ENCODE peak calls at places on chromosomes 12 and 14, in ten cellular contexts. One of them, this sample, is unnamed.

GRCh38 chr14:78088941-78089340 is 81.2 kb upstream of the NRXN3 start:
- DNase-seq in uterus: no peak
- DNase-seq in transverse colon: no peak
- DNase-seq in spleen: no peak
- DNase-seq in heart left ventricle: no peak
- DNase-seq in stomach: no peak
- DNase-seq in sigmoid colon: no peak
- DNase-seq in suprapubic skin: no peak
- DNase-seq in H1: no peak
- DNase-seq in body of pancreas: no peak
- DNase-seq in this sample: no peak

GRCh38 chr12:91017511-91018263 is 12.9 kb upstream of the EPYC start:
- DNase-seq in sigmoid colon: no peak
- DNase-seq in H1: no peak
- DNase-seq in uterus: no peak
- DNase-seq in stomach: no peak
- DNase-seq in transverse colon: no peak
- DNase-seq in spleen: no peak
- DNase-seq in suprapubic skin: no peak
- DNase-seq in heart left ventricle: no peak
- DNase-seq in body of pancreas: no peak
- DNase-seq in this sample: no peak

GRCh38 chr12:52221912-52222457 is 11.1 kb upstream of the KRT7 start:
- DNase-seq in suprapubic skin: peak; percentile 78
- DNase-seq in sigmoid colon: peak; percentile 66
- DNase-seq in uterus: no peak
- DNase-seq in heart left ventricle: no peak
- DNase-seq in spleen: peak; percentile 72
- DNase-seq in stomach: peak; percentile 55
- DNase-seq in body of pancreas: peak; percentile 86
- DNase-seq in H1: peak; percentile 44
- DNase-seq in transverse colon: peak; percentile 69
- DNase-seq in this sample: peak; percentile 68

GRCh38 chr12:104535383-104535782 is 78.6 kb downstream of the CHST11 start:
- DNase-seq in transverse colon: no peak
- DNase-seq in suprapubic skin: no peak
- DNase-seq in stomach: no peak
- DNase-seq in heart left ventricle: no peak
- DNase-seq in body of pancreas: no peak
- DNase-seq in H1: no peak
- DNase-seq in sigmoid colon: no peak
- DNase-seq in uterus: no peak
- DNase-seq in spleen: no peak
- DNase-seq in this sample: no peak

GRCh38 chr12:64085996-64086395 is 136.1 kb downstream of the KICS2 start:
- DNase-seq in body of pancreas: no peak
- DNase-seq in spleen: no peak
- DNase-seq in heart left ventricle: no peak
- DNase-seq in stomach: no peak
- DNase-seq in suprapubic skin: no peak
- DNase-seq in sigmoid colon: no peak
- DNase-seq in H1: no peak
- DNase-seq in transverse colon: no peak
- DNase-seq in uterus: no peak
- DNase-seq in this sample: no peak

GRCh38 chr14:55126089-55126488 is 3.0 kb upstream of the LGALS3 start:
- DNase-seq in stomach: no peak
- DNase-seq in H1: no peak
- DNase-seq in body of pancreas: no peak
- DNase-seq in uterus: no peak
- DNase-seq in transverse colon: no peak
- DNase-seq in suprapubic skin: no peak
- DNase-seq in sigmoid colon: no peak
- DNase-seq in heart left ventricle: no peak
- DNase-seq in spleen: no peak
- DNase-seq in this sample: no peak

GRCh38 chr12:101877816-101878811 is 734 bp downstream of the DRAM1 start:
- DNase-seq in uterus: peak; percentile 53
- DNase-seq in heart left ventricle: peak; percentile 29
- DNase-seq in spleen: no peak
- DNase-seq in stomach: peak; percentile 32
- DNase-seq in H1: no peak
- DNase-seq in transverse colon: peak; percentile 30
- DNase-seq in body of pancreas: no peak
- DNase-seq in sigmoid colon: peak; percentile 75
- DNase-seq in suprapubic skin: peak; percentile 67
- DNase-seq in this sample: no peak

GRCh38 chr14:39169541-39169900 is 612 bp downstream of the TRAPPC6B start:
- DNase-seq in H1: no peak
- DNase-seq in sigmoid colon: no peak
- DNase-seq in stomach: no peak
- DNase-seq in spleen: no peak
- DNase-seq in heart left ventricle: no peak
- DNase-seq in suprapubic skin: no peak
- DNase-seq in body of pancreas: no peak
- DNase-seq in transverse colon: no peak
- DNase-seq in uterus: no peak
- DNase-seq in this sample: no peak

GRCh38 chr12:53055471-53056266 is 5.8 kb downstream of the TNS2 start:
- DNase-seq in spleen: peak; percentile 78
- DNase-seq in stomach: no peak
- DNase-seq in sigmoid colon: peak; percentile 70
- DNase-seq in suprapubic skin: peak; percentile 70
- DNase-seq in body of pancreas: peak; percentile 20
- DNase-seq in transverse colon: peak; percentile 7
- DNase-seq in H1: no peak
- DNase-seq in heart left ventricle: no peak
- DNase-seq in uterus: no peak
- DNase-seq in this sample: no peak

GRCh38 chr12:40921563-40922163 is 229.4 kb downstream of the CNTN1 start:
- DNase-seq in body of pancreas: no peak
- DNase-seq in uterus: no peak
- DNase-seq in spleen: no peak
- DNase-seq in suprapubic skin: no peak
- DNase-seq in transverse colon: no peak
- DNase-seq in H1: no peak
- DNase-seq in heart left ventricle: no peak
- DNase-seq in sigmoid colon: no peak
- DNase-seq in stomach: no peak
- DNase-seq in this sample: no peak

GRCh38 chr12:100716949-100717732 is 77.4 kb upstream of the ANO4 start:
- DNase-seq in transverse colon: no peak
- DNase-seq in uterus: no peak
- DNase-seq in spleen: peak; percentile 66
- DNase-seq in stomach: no peak
- DNase-seq in H1: no peak
- DNase-seq in suprapubic skin: no peak
- DNase-seq in sigmoid colon: no peak
- DNase-seq in body of pancreas: no peak
- DNase-seq in heart left ventricle: no peak
- DNase-seq in this sample: no peak

GRCh38 chr12:75564398-75564797 is 53.0 kb upstream of the KRR1 start:
- DNase-seq in transverse colon: no peak
- DNase-seq in H1: no peak
- DNase-seq in suprapubic skin: no peak
- DNase-seq in uterus: no peak
- DNase-seq in heart left ventricle: no peak
- DNase-seq in stomach: no peak
- DNase-seq in body of pancreas: no peak
- DNase-seq in sigmoid colon: no peak
- DNase-seq in spleen: no peak
- DNase-seq in this sample: no peak

GRCh38 chr14:68822132-68822651 is 29.3 kb upstream of the ZFP36L1 start:
- DNase-seq in spleen: no peak
- DNase-seq in sigmoid colon: no peak
- DNase-seq in heart left ventricle: no peak
- DNase-seq in H1: no peak
- DNase-seq in transverse colon: no peak
- DNase-seq in suprapubic skin: no peak
- DNase-seq in body of pancreas: no peak
- DNase-seq in uterus: no peak
- DNase-seq in stomach: no peak
- DNase-seq in this sample: no peak

GRCh38 chr14:53534841-53535240 is 381.7 kb upstream of the DDHD1 start:
- DNase-seq in transverse colon: no peak
- DNase-seq in spleen: no peak
- DNase-seq in sigmoid colon: no peak
- DNase-seq in stomach: no peak
- DNase-seq in uterus: no peak
- DNase-seq in heart left ventricle: no peak
- DNase-seq in suprapubic skin: no peak
- DNase-seq in H1: no peak
- DNase-seq in body of pancreas: no peak
- DNase-seq in this sample: no peak

DNA sequence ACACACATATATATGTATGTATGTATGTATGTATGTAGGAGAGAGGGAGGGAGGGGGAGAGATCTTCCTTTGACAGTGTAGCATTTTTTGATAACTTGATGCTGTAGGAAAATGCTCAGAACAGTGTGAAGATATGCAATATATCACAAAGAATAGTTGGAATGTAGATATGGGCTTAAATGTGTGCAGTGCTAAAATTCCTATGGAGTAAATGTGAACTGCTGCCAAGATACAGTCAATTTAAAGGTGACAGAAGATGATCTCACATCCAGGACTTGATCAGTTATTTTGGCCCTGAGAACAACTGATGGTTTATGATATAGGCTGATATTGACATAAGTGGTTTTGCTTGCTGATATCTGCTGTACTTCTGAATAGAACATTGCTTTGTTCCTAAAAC is 84.2 kb downstream of the DAAM1 start:
- DNase-seq in spleen: no peak
- DNase-seq in body of pancreas: no peak
- DNase-seq in H1: no peak
- DNase-seq in stomach: no peak
- DNase-seq in sigmoid colon: no peak
- DNase-seq in uterus: no peak
- DNase-seq in heart left ventricle: no peak
- DNase-seq in suprapubic skin: no peak
- DNase-seq in transverse colon: no peak
- DNase-seq in this sample: no peak
- H3K4me1 ChIP-seq in spleen: peaks cover 12% of the 10 kb centered on the region
- H3K4me1 ChIP-seq in body of pancreas: peaks cover 24% of the 10 kb centered on the region
- H3K4me1 ChIP-seq in H1: no peaks in the 10 kb centered on the region
- H3K4me1 ChIP-seq in stomach: no peaks in the 10 kb centered on the region
- H3K4me1 ChIP-seq in sigmoid colon: peaks cover 35% of the 10 kb centered on the region
- H3K4me1 ChIP-seq in uterus: no peaks in the 10 kb centered on the region
- H3K4me1 ChIP-seq in heart left ventricle: peaks cover 65% of the 10 kb centered on the region
- H3K4me1 ChIP-seq in suprapubic skin: peaks cover 42% of the 10 kb centered on the region
- H3K4me1 ChIP-seq in transverse colon: peaks cover 4% of the 10 kb centered on the region
- H3K4me1 ChIP-seq in this sample: no peaks in the 10 kb centered on the region

GRCh38 chr12:55705802-55706402 is 1.8 kb downstream of the ITGA7 start:
- DNase-seq in stomach: no peak
- DNase-seq in spleen: peak; percentile 71
- DNase-seq in heart left ventricle: no peak
- DNase-seq in sigmoid colon: no peak
- DNase-seq in suprapubic skin: no peak
- DNase-seq in transverse colon: no peak
- DNase-seq in uterus: no peak
- DNase-seq in H1: no peak
- DNase-seq in body of pancreas: no peak
- DNase-seq in this sample: no peak

GRCh38 chr12:55706840-55707671 is 648 bp downstream of the ITGA7 start:
- DNase-seq in suprapubic skin: no peak
- DNase-seq in transverse colon: no peak
- DNase-seq in H1: no peak
- DNase-seq in uterus: no peak
- DNase-seq in stomach: no peak
- DNase-seq in spleen: peak; percentile 14
- DNase-seq in body of pancreas: no peak
- DNase-seq in sigmoid colon: no peak
- DNase-seq in heart left ventricle: no peak
- DNase-seq in this sample: no peak

GRCh38 chr12:55704824-55705780 is 2.6 kb downstream of the ITGA7 start:
- DNase-seq in transverse colon: no peak
- DNase-seq in suprapubic skin: no peak
- DNase-seq in sigmoid colon: no peak
- DNase-seq in heart left ventricle: no peak
- DNase-seq in spleen: peak; percentile 37
- DNase-seq in stomach: no peak
- DNase-seq in H1: no peak
- DNase-seq in uterus: no peak
- DNase-seq in body of pancreas: no peak
- DNase-seq in this sample: no peak

GRCh38 chr12:55708695-55709233 is 1.1 kb upstream of the ITGA7 start:
- DNase-seq in heart left ventricle: peak; percentile 79
- DNase-seq in sigmoid colon: no peak
- DNase-seq in stomach: no peak
- DNase-seq in suprapubic skin: no peak
- DNase-seq in body of pancreas: no peak
- DNase-seq in H1: no peak
- DNase-seq in transverse colon: no peak
- DNase-seq in uterus: no peak
- DNase-seq in spleen: peak; percentile 45
- DNase-seq in this sample: no peak

GRCh38 chr12:55707841-55708694 is at the start of gene ITGA7:
- DNase-seq in heart left ventricle: peak; percentile 87
- DNase-seq in H1: peak; percentile 83
- DNase-seq in transverse colon: peak; percentile 75
- DNase-seq in suprapubic skin: peak; percentile 79
- DNase-seq in spleen: peak; percentile 92
- DNase-seq in stomach: peak; percentile 74
- DNase-seq in body of pancreas: peak; percentile 53
- DNase-seq in uterus: peak; percentile 80
- DNase-seq in sigmoid colon: peak; percentile 92
- DNase-seq in this sample: peak; percentile 59
- TF ChIP-seq POLR2A in heart left ventricle: peak; percentile 24
- TF ChIP-seq POLR2A in H1: no peak
- TF ChIP-seq POLR2A in transverse colon: no peak
- TF ChIP-seq POLR2A in suprapubic skin: no peak
- TF ChIP-seq POLR2A in spleen: no peak
- TF ChIP-seq POLR2A in stomach: no peak
- TF ChIP-seq POLR2A in body of pancreas: no peak
- TF ChIP-seq POLR2A in uterus: peak; percentile 17
- TF ChIP-seq POLR2A in sigmoid colon: no peak
- TF ChIP-seq POLR2A in this sample: no peak

DNA sequence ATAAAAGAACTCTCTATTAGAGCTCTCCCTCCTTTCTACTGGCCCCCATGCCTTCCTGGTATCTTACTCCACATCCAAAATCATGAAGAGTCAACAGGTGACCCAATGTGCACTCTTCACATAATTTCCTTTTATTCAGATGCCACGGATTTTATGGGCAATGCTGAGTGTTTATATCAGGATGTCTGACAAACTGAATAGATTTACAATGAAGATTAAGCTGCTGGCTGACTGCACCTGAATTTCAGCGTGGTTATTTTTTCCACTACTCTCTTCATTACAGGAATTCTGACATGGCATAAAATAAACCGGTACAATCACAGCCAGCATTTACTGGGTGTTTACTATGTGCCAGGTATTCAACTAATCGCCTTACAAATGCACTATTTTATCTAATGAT is 29.4 kb upstream of the CERS5 start:
- DNase-seq in transverse colon: no peak
- DNase-seq in uterus: no peak
- DNase-seq in spleen: no peak
- DNase-seq in H1: no peak
- DNase-seq in suprapubic skin: no peak
- DNase-seq in heart left ventricle: no peak
- DNase-seq in stomach: no peak
- DNase-seq in body of pancreas: no peak
- DNase-seq in sigmoid colon: no peak
- DNase-seq in this sample: no peak
- H3K36me3 ChIP-seq in transverse colon: peaks cover 68% of the 10 kb centered on the region
- H3K36me3 ChIP-seq in uterus: no peaks in the 10 kb centered on the region
- H3K36me3 ChIP-seq in spleen: peaks cover 90% of the 10 kb centered on the region
- H3K36me3 ChIP-seq in H1: peaks cover 12% of the 10 kb centered on the region
- H3K36me3 ChIP-seq in suprapubic skin: peaks cover 58% of the 10 kb centered on the region
- H3K36me3 ChIP-seq in heart left ventricle: peaks cover 44% of the 10 kb centered on the region
- H3K36me3 ChIP-seq in stomach: peaks cover 46% of the 10 kb centered on the region
- H3K36me3 ChIP-seq in body of pancreas: no peaks in the 10 kb centered on the region
- H3K36me3 ChIP-seq in sigmoid colon: peaks cover 24% of the 10 kb centered on the region
- H3K36me3 ChIP-seq in this sample: no peaks in the 10 kb centered on the region

GRCh38 chr12:124231980-124232653 is 62.8 kb upstream of the RFLNA start:
- DNase-seq in spleen: no peak
- DNase-seq in H1: no peak
- DNase-seq in transverse colon: peak; percentile 76
- DNase-seq in sigmoid colon: no peak
- DNase-seq in body of pancreas: no peak
- DNase-seq in stomach: peak; percentile 83
- DNase-seq in uterus: no peak
- DNase-seq in heart left ventricle: no peak
- DNase-seq in suprapubic skin: no peak
- DNase-seq in this sample: no peak
- H3K4me1 ChIP-seq in spleen: no peaks in the 10 kb centered on the region
- H3K4me1 ChIP-seq in H1: no peaks in the 10 kb centered on the region
- H3K4me1 ChIP-seq in transverse colon: no peaks in the 10 kb centered on the region
- H3K4me1 ChIP-seq in sigmoid colon: no peaks in the 10 kb centered on the region
- H3K4me1 ChIP-seq in body of pancreas: no peaks in the 10 kb centered on the region
- H3K4me1 ChIP-seq in stomach: peaks cover 21% of the 10 kb centered on the region
- H3K4me1 ChIP-seq in uterus: no peaks in the 10 kb centered on the region
- H3K4me1 ChIP-seq in heart left ventricle: no peaks in the 10 kb centered on the region
- H3K4me1 ChIP-seq in suprapubic skin: no peaks in the 10 kb centered on the region
- H3K4me1 ChIP-seq in this sample: peaks cover 6% of the 10 kb centered on the region

This sample was measured in Peyer's patch.